ENCODE peak calls at places on chromosomes 6 and 20, in seven cellular contexts. One of them, this sample, is unnamed.

GRCh38 chr6:144809120-144809519 is 524.0 kb downstream of the UTRN start:
- DNase-seq in HCT116: peak
- DNase-seq in GM10248: no peak
- DNase-seq in MCF 10A: peak
- DNase-seq in left ventricle myocardium inferior: no peak
- DNase-seq in astrocyte: peak
- DNase-seq in fibroblast of the aortic adventitia: no peak
- DNase-seq in this sample: no peak

GRCh38 chr20:34022154-34022842 is 28.6 kb downstream of the RALY start:
- DNase-seq in HCT116: peak
- DNase-seq in GM10248: peak
- DNase-seq in MCF 10A: peak
- DNase-seq in left ventricle myocardium inferior: no peak
- DNase-seq in astrocyte: no peak
- DNase-seq in fibroblast of the aortic adventitia: no peak
- DNase-seq in this sample: peak

GRCh38 chr6:43969158-43969981 is 157.9 kb downstream of the MRPL14 start:
- DNase-seq in HCT116: no peak
- DNase-seq in GM10248: no peak
- DNase-seq in MCF 10A: no peak
- DNase-seq in left ventricle myocardium inferior: no peak
- DNase-seq in astrocyte: no peak
- DNase-seq in fibroblast of the aortic adventitia: no peak
- DNase-seq in this sample: no peak

GRCh38 chr20:50189681-50190250 is 864 bp upstream of the CEBPB start:
- DNase-seq in HCT116: no peak
- DNase-seq in GM10248: no peak
- DNase-seq in MCF 10A: peak
- DNase-seq in left ventricle myocardium inferior: peak
- DNase-seq in astrocyte: no peak
- DNase-seq in fibroblast of the aortic adventitia: no peak
- DNase-seq in this sample: no peak

GRCh38 chr20:61125076-61125475 is 127.0 kb upstream of the CDH4 start:
- DNase-seq in HCT116: no peak
- DNase-seq in GM10248: no peak
- DNase-seq in MCF 10A: no peak
- DNase-seq in left ventricle myocardium inferior: no peak
- DNase-seq in astrocyte: no peak
- DNase-seq in fibroblast of the aortic adventitia: no peak
- DNase-seq in this sample: no peak

GRCh38 chr6:107699191-107700015 is 124.7 kb downstream of the SCML4 start:
- DNase-seq in HCT116: no peak
- DNase-seq in GM10248: no peak
- DNase-seq in MCF 10A: no peak
- DNase-seq in left ventricle myocardium inferior: no peak
- DNase-seq in astrocyte: no peak
- DNase-seq in fibroblast of the aortic adventitia: peak
- DNase-seq in this sample: no peak

GRCh38 chr20:1813101-1813529 is 82.1 kb upstream of the SIRPA start:
- DNase-seq in HCT116: no peak
- DNase-seq in GM10248: no peak
- DNase-seq in MCF 10A: peak
- DNase-seq in left ventricle myocardium inferior: peak
- DNase-seq in astrocyte: peak
- DNase-seq in fibroblast of the aortic adventitia: peak
- DNase-seq in this sample: peak

GRCh38 chr20:46568570-46569129 is 18.2 kb upstream of the OCSTAMP start:
- DNase-seq in HCT116: no peak
- DNase-seq in GM10248: no peak
- DNase-seq in MCF 10A: peak
- DNase-seq in left ventricle myocardium inferior: peak
- DNase-seq in astrocyte: peak
- DNase-seq in fibroblast of the aortic adventitia: peak
- DNase-seq in this sample: peak

GRCh38 chr6:119119989-119120388 is 41.5 kb upstream of the FAM184A start:
- DNase-seq in HCT116: no peak
- DNase-seq in GM10248: no peak
- DNase-seq in MCF 10A: peak
- DNase-seq in left ventricle myocardium inferior: no peak
- DNase-seq in astrocyte: peak
- DNase-seq in fibroblast of the aortic adventitia: peak
- DNase-seq in this sample: no peak

GRCh38 chr20:31788578-31788977 is 30.6 kb upstream of the MYLK2 start:
- DNase-seq in HCT116: no peak
- DNase-seq in GM10248: no peak
- DNase-seq in MCF 10A: peak
- DNase-seq in left ventricle myocardium inferior: no peak
- DNase-seq in astrocyte: no peak
- DNase-seq in fibroblast of the aortic adventitia: peak
- DNase-seq in this sample: peak

GRCh38 chr6:41716516-41717446 is 18.6 kb downstream of the TFEB start:
- DNase-seq in HCT116: no peak
- DNase-seq in GM10248: no peak
- DNase-seq in MCF 10A: no peak
- DNase-seq in left ventricle myocardium inferior: no peak
- DNase-seq in astrocyte: no peak
- DNase-seq in fibroblast of the aortic adventitia: no peak
- DNase-seq in this sample: no peak

GRCh38 chr6:26312096-26312463 is 52.9 kb upstream of the BTN3A2 start:
- DNase-seq in HCT116: no peak
- DNase-seq in GM10248: no peak
- DNase-seq in MCF 10A: peak
- DNase-seq in left ventricle myocardium inferior: no peak
- DNase-seq in astrocyte: no peak
- DNase-seq in fibroblast of the aortic adventitia: no peak
- DNase-seq in this sample: no peak

GRCh38 chr6:46504242-46504641 is 13.0 kb upstream of the RCAN2 start:
- DNase-seq in HCT116: no peak
- DNase-seq in GM10248: no peak
- DNase-seq in MCF 10A: no peak
- DNase-seq in left ventricle myocardium inferior: no peak
- DNase-seq in astrocyte: no peak
- DNase-seq in fibroblast of the aortic adventitia: no peak
- DNase-seq in this sample: no peak

GRCh38 chr20:61835301-61835700 is 230.4 kb downstream of the TAF4 start:
- DNase-seq in HCT116: no peak
- DNase-seq in GM10248: no peak
- DNase-seq in MCF 10A: no peak
- DNase-seq in left ventricle myocardium inferior: no peak
- DNase-seq in astrocyte: no peak
- DNase-seq in fibroblast of the aortic adventitia: no peak
- DNase-seq in this sample: no peak

GRCh38 chr6:53437557-53438202 is 88.9 kb upstream of the ELOVL5 start:
- DNase-seq in HCT116: peak
- DNase-seq in GM10248: peak
- DNase-seq in MCF 10A: peak
- DNase-seq in left ventricle myocardium inferior: no peak
- DNase-seq in astrocyte: peak
- DNase-seq in fibroblast of the aortic adventitia: peak
- DNase-seq in this sample: peak

GRCh38 chr6:147017153-147017552 is 187.1 kb upstream of the STXBP5 start:
- DNase-seq in HCT116: no peak
- DNase-seq in GM10248: no peak
- DNase-seq in MCF 10A: no peak
- DNase-seq in left ventricle myocardium inferior: no peak
- DNase-seq in astrocyte: no peak
- DNase-seq in fibroblast of the aortic adventitia: no peak
- DNase-seq in this sample: no peak

GRCh38 chr6:147016440-147016839 is 187.8 kb upstream of the STXBP5 start:
- DNase-seq in HCT116: no peak
- DNase-seq in GM10248: no peak
- DNase-seq in MCF 10A: no peak
- DNase-seq in left ventricle myocardium inferior: no peak
- DNase-seq in astrocyte: no peak
- DNase-seq in fibroblast of the aortic adventitia: no peak
- DNase-seq in this sample: no peak

GRCh38 chr6:147015674-147016073 is 188.5 kb upstream of the STXBP5 start:
- DNase-seq in HCT116: no peak
- DNase-seq in GM10248: no peak
- DNase-seq in MCF 10A: no peak
- DNase-seq in left ventricle myocardium inferior: no peak
- DNase-seq in astrocyte: no peak
- DNase-seq in fibroblast of the aortic adventitia: no peak
- DNase-seq in this sample: no peak
- TF ChIP-seq CTCF in HCT116: no peak
- TF ChIP-seq CTCF in GM10248: no peak
- TF ChIP-seq CTCF in MCF 10A: no peak
- TF ChIP-seq CTCF in left ventricle myocardium inferior: no peak
- TF ChIP-seq CTCF in astrocyte: no peak
- TF ChIP-seq CTCF in fibroblast of the aortic adventitia: no peak
- TF ChIP-seq CTCF in this sample: no peak

GRCh38 chr6:33672808-33673207 is 38.7 kb downstream of the UQCC2 start:
- DNase-seq in HCT116: no peak
- DNase-seq in GM10248: peak
- DNase-seq in MCF 10A: peak
- DNase-seq in left ventricle myocardium inferior: peak
- DNase-seq in astrocyte: peak
- DNase-seq in fibroblast of the aortic adventitia: peak
- DNase-seq in this sample: peak
- TF ChIP-seq CTCF in HCT116: no peak
- TF ChIP-seq CTCF in GM10248: peak
- TF ChIP-seq CTCF in MCF 10A: peak
- TF ChIP-seq CTCF in left ventricle myocardium inferior: peak
- TF ChIP-seq CTCF in astrocyte: peak
- TF ChIP-seq CTCF in fibroblast of the aortic adventitia: peak
- TF ChIP-seq CTCF in this sample: peak

GRCh38 chr6:49570474-49571079 is 20.1 kb downstream of the C6orf141 start:
- DNase-seq in HCT116: no peak
- DNase-seq in GM10248: no peak
- DNase-seq in MCF 10A: peak
- DNase-seq in left ventricle myocardium inferior: no peak
- DNase-seq in astrocyte: peak
- DNase-seq in fibroblast of the aortic adventitia: peak
- DNase-seq in this sample: no peak
- TF ChIP-seq CTCF in HCT116: peak
- TF ChIP-seq CTCF in GM10248: no peak
- TF ChIP-seq CTCF in MCF 10A: peak
- TF ChIP-seq CTCF in left ventricle myocardium inferior: no peak
- TF ChIP-seq CTCF in astrocyte: peak
- TF ChIP-seq CTCF in fibroblast of the aortic adventitia: peak
- TF ChIP-seq CTCF in this sample: no peak

GRCh38 chr20:13953227-13953626 is 37.2 kb downstream of the SEL1L2 start:
- DNase-seq in HCT116: no peak
- DNase-seq in GM10248: no peak
- DNase-seq in MCF 10A: no peak
- DNase-seq in left ventricle myocardium inferior: no peak
- DNase-seq in astrocyte: no peak
- DNase-seq in fibroblast of the aortic adventitia: no peak
- DNase-seq in this sample: no peak
- TF ChIP-seq CTCF in HCT116: peak
- TF ChIP-seq CTCF in GM10248: no peak
- TF ChIP-seq CTCF in MCF 10A: no peak
- TF ChIP-seq CTCF in left ventricle myocardium inferior: no peak
- TF ChIP-seq CTCF in astrocyte: no peak
- TF ChIP-seq CTCF in fibroblast of the aortic adventitia: no peak
- TF ChIP-seq CTCF in this sample: no peak

GRCh38 chr20:44431118-44431501 is 44.6 kb upstream of the TTPAL start:
- DNase-seq in HCT116: no peak
- DNase-seq in GM10248: no peak
- DNase-seq in MCF 10A: no peak
- DNase-seq in left ventricle myocardium inferior: no peak
- DNase-seq in astrocyte: no peak
- DNase-seq in fibroblast of the aortic adventitia: no peak
- DNase-seq in this sample: no peak
- TF ChIP-seq CTCF in HCT116: no peak
- TF ChIP-seq CTCF in GM10248: no peak
- TF ChIP-seq CTCF in MCF 10A: no peak
- TF ChIP-seq CTCF in left ventricle myocardium inferior: no peak
- TF ChIP-seq CTCF in astrocyte: no peak
- TF ChIP-seq CTCF in fibroblast of the aortic adventitia: no peak
- TF ChIP-seq CTCF in this sample: no peak

This sample was measured in Calu3.